ENCODE peak calls at places on chromosome 2, in nine cellular contexts. X is HCT116, Z is GM23248, Q is fibroblast of lung, G is pancreas, J is lower lobe of right lung, F is tibial artery, R is psoas muscle, V is IMR-90. U is an unnamed sample. For H3K4me1, the result is how much of the 10 kb centered on the place peaks cover.

GRCh38 chr2:36770542-36771287 is 74.2 kb downstream of the VIT start:
- DNase-seq in X (peak), Z (peak), Q (peak), G (no peak), J (peak), F (no peak), R (peak), V (peak), U (no peak)

GRCh38 chr2:210660-211059 is 53.2 kb downstream of the SH3YL1 start:
- DNase-seq in X (no peak), Z (peak), Q (no peak), G (no peak), J (no peak), F (no peak), R (no peak), V (peak), U (no peak)

GRCh38 chr2:29719626-29720025 is 201.8 kb downstream of the ALK start:
- DNase-seq in X (no peak), Z (no peak), Q (no peak), G (no peak), J (no peak), F (no peak), R (no peak), V (no peak), U (no peak)

GRCh38 chr2:70645733-70646420 is 92.3 kb upstream of the TGFA start:
- DNase-seq in X (no peak), Z (peak), Q (no peak), G (no peak), J (no peak), F (no peak), R (no peak), V (no peak), U (no peak)

GRCh38 chr2:54394392-54394791 is 61.7 kb upstream of the SPTBN1 start:
- DNase-seq in X (no peak), Z (no peak), Q (no peak), G (no peak), J (no peak), F (no peak), R (no peak), V (no peak), U (no peak)

GRCh38 chr2:170177950-170178781 is at the start of gene MYO3B:
- DNase-seq in X (no peak), Z (peak), Q (peak), G (no peak), J (no peak), F (no peak), R (no peak), V (peak), U (no peak)

GRCh38 chr2:240249423-240250149 is 109.1 kb upstream of the OTOS start:
- DNase-seq in X (no peak), Z (no peak), Q (no peak), G (no peak), J (peak), F (no peak), R (peak), V (no peak), U (peak)

GRCh38 chr2:25251461-25252273 is 83.3 kb upstream of the POMC start:
- DNase-seq in X (no peak), Z (peak), Q (peak), G (peak), J (peak), F (peak), R (peak), V (peak), U (peak)

GRCh38 chr2:159086874-159087273 is 118.4 kb downstream of the TANC1 start:
- DNase-seq in X (no peak), Z (no peak), Q (no peak), G (no peak), J (no peak), F (no peak), R (no peak), V (no peak), U (no peak)

GRCh38 chr2:223855426-223855825 is 18.0 kb upstream of the AP1S3 start:
- DNase-seq in X (no peak), Z (peak), Q (peak), G (no peak), J (no peak), F (no peak), R (no peak), V (peak), U (no peak)

GRCh38 chr2:20582600-20583221 is 68.2 kb downstream of the HS1BP3 start:
- DNase-seq in X (no peak), Z (no peak), Q (no peak), G (no peak), J (no peak), F (no peak), R (peak), V (no peak), U (peak)
- H3K27ac ChIP-seq in X (no peak), Z (no peak), Q (no peak), G (no peak), J (peak), F (peak), R (no peak), V (peak), U (peak)

GRCh38 chr2:60569680-60570111 is 16.2 kb upstream of the BCL11A start:
- DNase-seq in X (no peak), Z (peak), Q (no peak), G (no peak), J (no peak), F (no peak), R (no peak), V (no peak), U (no peak)

GRCh38 chr2:60567919-60568874 is 14.7 kb upstream of the BCL11A start:
- DNase-seq in X (no peak), Z (no peak), Q (no peak), G (no peak), J (no peak), F (no peak), R (no peak), V (no peak), U (no peak)

GRCh38 chr2:60567092-60567491 is 13.6 kb upstream of the BCL11A start:
- DNase-seq in X (no peak), Z (no peak), Q (no peak), G (no peak), J (no peak), F (no peak), R (no peak), V (no peak), U (no peak)

GRCh38 chr2:60560734-60561649 is 7.5 kb upstream of the BCL11A start:
- DNase-seq in X (no peak), Z (peak), Q (peak), G (no peak), J (no peak), F (no peak), R (no peak), V (no peak), U (no peak)

GRCh38 chr2:60565472-60565871 is 12.0 kb upstream of the BCL11A start:
- DNase-seq in X (peak), Z (peak), Q (peak), G (no peak), J (no peak), F (no peak), R (no peak), V (peak), U (no peak)
- H3K4me3 ChIP-seq in X (no peak), Z (no peak), Q (no peak), G (no peak), J (no peak), F (no peak), R (no peak), V (no peak), U (no peak)

DNA sequence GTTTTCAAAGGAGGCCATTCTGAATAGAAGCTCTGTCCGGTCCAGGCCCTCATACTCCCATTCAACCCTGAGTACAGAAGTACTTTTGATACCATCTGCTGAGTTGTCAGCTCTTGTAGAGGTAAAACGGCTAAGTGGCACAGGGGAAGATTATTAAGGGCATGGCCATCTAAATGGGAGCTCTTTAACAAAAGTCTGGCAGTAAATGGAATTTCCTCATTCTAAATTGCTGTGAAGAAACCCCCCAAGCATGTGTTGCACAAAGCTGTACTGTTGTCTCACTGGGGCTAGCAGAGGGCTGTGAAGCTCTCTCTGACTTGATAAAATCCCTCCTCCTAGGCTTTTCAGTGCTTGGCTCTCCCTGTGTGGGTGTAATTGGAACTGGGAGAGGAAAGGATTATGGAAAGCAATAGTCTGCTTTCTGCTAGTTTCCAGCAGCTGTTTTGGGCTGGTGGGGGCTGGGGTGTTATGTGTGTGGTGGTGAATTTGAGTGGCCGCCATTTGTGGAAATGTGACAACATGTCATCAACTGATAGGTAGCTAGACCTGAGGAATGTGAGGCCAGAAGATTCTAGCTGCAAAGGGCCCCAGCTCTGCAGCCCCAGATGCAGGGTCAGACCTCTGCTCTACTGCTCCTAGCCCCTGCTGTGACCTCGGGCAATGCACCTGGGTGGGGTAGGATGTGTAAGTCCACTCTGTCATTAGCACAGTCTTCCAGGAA is 65.1 kb downstream of the MAP4K4 start:
- DNase-seq in X (no peak), Z (no peak), Q (no peak), G (no peak), J (no peak), F (no peak), R (no peak), V (no peak), U (no peak)
- H3K4me1 ChIP-seq in X (under half), Z (half or more), Q (under half), G (under half), J (half or more), F (half or more), R (half or more), V (under half), U (half or more)

GRCh38 chr2:3839489-3839888 is 136.1 kb downstream of the DCDC2C start:
- DNase-seq in X (no peak), Z (peak), Q (no peak), G (no peak), J (no peak), F (no peak), R (no peak), V (no peak), U (no peak)
- H3K27ac ChIP-seq in X (no peak), Z (no peak), Q (no peak), G (no peak), J (no peak), F (no peak), R (no peak), V (no peak), U (no peak)

DNA sequence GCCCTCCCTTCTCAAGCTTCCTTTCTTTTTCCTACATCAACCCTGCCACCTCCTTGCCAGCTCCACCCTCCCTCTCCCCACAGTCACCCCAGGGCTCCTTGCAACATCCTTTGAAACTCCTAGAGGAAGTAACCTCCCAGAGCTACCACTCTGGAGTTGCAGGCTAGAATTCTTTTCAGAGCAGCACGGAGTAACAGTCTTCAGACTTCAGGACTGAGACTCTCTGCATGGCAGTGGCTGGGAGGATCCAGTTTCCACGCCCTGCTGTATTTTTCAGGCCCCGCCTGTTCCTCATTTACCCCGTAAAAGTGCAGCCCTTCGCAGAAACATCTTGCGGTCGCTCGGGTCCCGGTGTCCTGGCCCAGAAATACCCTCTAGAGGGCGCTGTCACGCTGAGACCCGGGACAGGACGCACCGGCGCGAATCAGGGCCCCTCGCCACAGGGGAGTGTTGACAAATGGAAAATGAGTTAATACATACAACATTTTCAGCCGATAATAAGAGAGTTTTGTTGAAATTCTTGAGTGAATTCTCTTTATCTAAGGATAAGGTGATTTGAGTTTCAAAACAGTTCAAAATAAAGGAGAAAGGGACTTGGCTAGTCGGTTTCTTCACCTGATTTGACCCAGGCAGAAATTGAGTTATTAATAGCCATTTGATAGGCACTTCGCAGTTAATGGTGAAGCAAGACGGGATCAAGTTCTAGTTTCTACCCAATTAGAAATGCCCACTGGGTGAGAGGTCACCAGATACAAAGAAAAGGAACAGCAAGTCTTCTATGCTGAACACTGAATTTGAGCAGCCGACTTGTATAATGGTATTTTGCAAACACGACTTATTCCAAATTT is 18.5 kb upstream of the NTSR2 start:
- DNase-seq in X (peak), Z (peak), Q (peak), G (peak), J (peak), F (peak), R (peak), V (peak), U (peak)
- H3K4me3 ChIP-seq in X (peak), Z (peak), Q (no peak), G (peak), J (peak), F (peak), R (peak), V (peak), U (peak)

GRCh38 chr2:203732953-203733510 is 26.6 kb downstream of the CD28 start:
- DNase-seq in X (no peak), Z (no peak), Q (no peak), G (no peak), J (no peak), F (no peak), R (no peak), V (no peak), U (no peak)
- H3K4me1 ChIP-seq in X (under half), Z (under half), Q (under half), G (under half), J (under half), F (under half), R (under half), V (under half), U (under half)

GRCh38 chr2:215020283-215020682 is 118.1 kb downstream of the ABCA12 start:
- DNase-seq in X (no peak), Z (no peak), Q (no peak), G (no peak), J (no peak), F (no peak), R (no peak), V (no peak), U (no peak)
- H3K27ac ChIP-seq in X (no peak), Z (no peak), Q (no peak), G (no peak), J (no peak), F (no peak), R (no peak), V (no peak), U (no peak)